ENCODE peak calls at places on chromosomes 7 and 10, in nine cellular contexts. A is foreskin fibroblast, Z is sigmoid colon, S is NB4, L is astrocyte, U is astrocyte of the cerebellum, K is astrocyte of the spinal cord, Q is heart left ventricle, J is HFF-Myc. G is an unnamed sample.

GRCh38 chr7:7352845-7353244 is 170.5 kb downstream of the C1GALT1 start:
- DNase-seq in A (no peak), Z (no peak), S (no peak), L (no peak), U (no peak), K (no peak), Q (no peak), J (no peak), G (no peak)

GRCh38 chr7:155348806-155349205 is 51.1 kb downstream of the INSIG1 start:
- DNase-seq in A (no peak), Z (no peak), S (no peak), L (no peak), U (no peak), K (no peak), Q (no peak), J (no peak), G (no peak)

GRCh38 chr10:3213758-3214545 is 41.4 kb upstream of the PITRM1 start:
- DNase-seq in A (no peak), Z (peak), S (no peak), L (no peak), U (no peak), K (no peak), Q (no peak), J (no peak), G (no peak)

GRCh38 chr10:128050937-128051336 is 75.3 kb downstream of the MKI67 start:
- DNase-seq in A (no peak), Z (peak), S (peak), L (no peak), U (no peak), K (no peak), Q (peak), J (no peak), G (no peak)

GRCh38 chr7:101688995-101689907 is 60.2 kb upstream of the MYL10 start:
- DNase-seq in A (no peak), Z (no peak), S (no peak), L (no peak), U (no peak), K (no peak), Q (no peak), J (no peak), G (no peak)

GRCh38 chr10:75202321-75203096 is 8.1 kb upstream of the VDAC2 start:
- DNase-seq in A (peak), Z (peak), S (no peak), L (peak), U (no peak), K (peak), Q (peak), J (no peak), G (no peak)

GRCh38 chr10:124306922-124307371 is 111.8 kb downstream of the OAT start:
- DNase-seq in A (peak), Z (peak), S (peak), L (peak), U (no peak), K (no peak), Q (no peak), J (no peak), G (no peak)

GRCh38 chr10:112852308-112852707 is 97.7 kb upstream of the TCF7L2 start:
- DNase-seq in A (no peak), Z (no peak), S (peak), L (no peak), U (no peak), K (no peak), Q (peak), J (no peak), G (no peak)

GRCh38 chr7:84720456-84721097 is 466.3 kb downstream of the SEMA3D start:
- DNase-seq in A (no peak), Z (no peak), S (no peak), L (peak), U (no peak), K (no peak), Q (no peak), J (no peak), G (no peak)

GRCh38 chr7:102251531-102252372 is 34.9 kb upstream of the SH2B2 start:
- DNase-seq in A (no peak), Z (no peak), S (no peak), L (no peak), U (no peak), K (no peak), Q (no peak), J (no peak), G (no peak)

GRCh38 chr10:103564799-103565365 is 71.4 kb downstream of the NEURL1 start:
- DNase-seq in A (no peak), Z (no peak), S (peak), L (no peak), U (no peak), K (no peak), Q (no peak), J (no peak), G (peak)

GRCh38 chr7:151449990-151450389 is 10.0 kb upstream of the CRYGN start:
- DNase-seq in A (no peak), Z (peak), S (no peak), L (no peak), U (no peak), K (no peak), Q (no peak), J (no peak), G (no peak)

GRCh38 chr10:118960166-118961090 is 69.1 kb upstream of the NANOS1 start:
- DNase-seq in A (no peak), Z (no peak), S (no peak), L (no peak), U (no peak), K (no peak), Q (no peak), J (no peak), G (no peak)

GRCh38 chr7:140920745-140921144 is 4.0 kb downstream of the BRAF start:
- DNase-seq in A (no peak), Z (no peak), S (no peak), L (no peak), U (no peak), K (no peak), Q (no peak), J (no peak), G (no peak)

GRCh38 chr10:4765428-4765827 is 60.6 kb upstream of the AKR1E2 start:
- DNase-seq in A (peak), Z (no peak), S (no peak), L (peak), U (no peak), K (peak), Q (no peak), J (no peak), G (no peak)

GRCh38 chr10:29200280-29200679 is 88.6 kb upstream of the LYZL1 start:
- DNase-seq in A (no peak), Z (no peak), S (no peak), L (no peak), U (no peak), K (peak), Q (no peak), J (no peak), G (no peak)

GRCh38 chr10:12205082-12205481 is 9.1 kb downstream of the CDC123 start:
- DNase-seq in A (no peak), Z (no peak), S (no peak), L (no peak), U (no peak), K (no peak), Q (no peak), J (no peak), G (no peak)

GRCh38 chr7:144830811-144831210 is 5.0 kb downstream of the TPK1 start:
- DNase-seq in A (peak), Z (no peak), S (no peak), L (peak), U (no peak), K (peak), Q (no peak), J (no peak), G (no peak)

GRCh38 chr10:124461642-124462347 is at the start of gene LHPP:
- DNase-seq in A (peak), Z (peak), S (peak), L (peak), U (peak), K (peak), Q (peak), J (peak), G (peak)

GRCh38 chr10:104076743-104077160 is 8.9 kb downstream of the COL17A1 start:
- DNase-seq in A (peak), Z (no peak), S (no peak), L (no peak), U (peak), K (peak), Q (peak), J (peak), G (no peak)

GRCh38 chr10:73159038-73159648 is 8.7 kb downstream of the ECD start:
- DNase-seq in A (peak), Z (no peak), S (peak), L (no peak), U (peak), K (peak), Q (peak), J (no peak), G (no peak)

GRCh38 chr10:125824736-125825135 is 1.4 kb downstream of the BCCIP start:
- DNase-seq in A (peak), Z (no peak), S (peak), L (peak), U (no peak), K (no peak), Q (no peak), J (peak), G (no peak)

GRCh38 chr7:107505997-107506682 is 36.3 kb downstream of the GPR22 start:
- DNase-seq in A (peak), Z (no peak), S (no peak), L (no peak), U (no peak), K (peak), Q (no peak), J (no peak), G (no peak)

GRCh38 chr10:42981358-42982236 is 95.3 kb upstream of the RET start:
- DNase-seq in A (no peak), Z (peak), S (no peak), L (no peak), U (no peak), K (no peak), Q (no peak), J (no peak), G (no peak)

GRCh38 chr7:110514973-110515372 is 576.0 kb upstream of the LRRN3 start:
- DNase-seq in A (no peak), Z (no peak), S (no peak), L (no peak), U (no peak), K (no peak), Q (no peak), J (no peak), G (no peak)

GRCh38 chr7:22482476-22482875 is 17.5 kb downstream of the STEAP1B start:
- DNase-seq in A (peak), Z (no peak), S (no peak), L (no peak), U (no peak), K (no peak), Q (no peak), J (no peak), G (no peak)

GRCh38 chr10:116271593-116272496 is 1.2 kb downstream of the GFRA1 start:
- DNase-seq in A (peak), Z (peak), S (no peak), L (no peak), U (no peak), K (no peak), Q (peak), J (no peak), G (no peak)

DNA sequence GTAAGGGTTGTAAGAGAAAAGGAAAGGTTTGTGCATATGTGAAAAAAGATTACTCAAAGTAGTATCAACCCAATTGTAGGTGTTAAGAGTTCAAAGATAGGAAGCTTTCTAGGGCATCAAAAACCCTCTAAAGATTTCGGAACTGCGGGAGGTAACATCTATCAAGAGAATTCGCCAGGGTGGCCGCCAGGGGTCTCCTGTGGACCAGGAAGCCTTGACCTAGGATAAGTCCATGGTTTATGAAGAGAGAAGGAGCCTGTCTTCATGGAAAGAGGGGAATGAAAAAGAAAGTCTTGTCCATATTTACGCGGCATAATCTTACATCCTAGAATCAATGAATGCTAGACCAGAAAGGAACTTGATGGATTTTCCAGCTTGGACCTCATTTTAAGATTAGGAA is 140.7 kb upstream of the CALCR start:
- DNase-seq in A (peak), Z (no peak), S (peak), L (peak), U (peak), K (peak), Q (peak), J (peak), G (no peak)
- TF ChIP-seq CTCF in A (peak), Z (peak), S (peak), L (peak), U (peak), K (peak), Q (peak), J (peak), G (no peak)

GRCh38 chr10:96768136-96768535 is 47.8 kb upstream of the PIK3AP1 start:
- DNase-seq in A (no peak), Z (no peak), S (no peak), L (no peak), U (no peak), K (no peak), Q (no peak), J (no peak), G (no peak)

GRCh38 chr10:96770987-96771386 is 50.7 kb upstream of the PIK3AP1 start:
- DNase-seq in A (no peak), Z (no peak), S (no peak), L (no peak), U (no peak), K (no peak), Q (no peak), J (no peak), G (no peak)

GRCh38 chr10:96767611-96768010 is 47.3 kb upstream of the PIK3AP1 start:
- DNase-seq in A (no peak), Z (no peak), S (no peak), L (no peak), U (no peak), K (no peak), Q (no peak), J (no peak), G (no peak)

GRCh38 chr10:96772239-96772638 is 51.9 kb upstream of the PIK3AP1 start:
- DNase-seq in A (no peak), Z (no peak), S (no peak), L (no peak), U (no peak), K (no peak), Q (no peak), J (no peak), G (no peak)
- TF ChIP-seq CTCF in A (no peak), Z (no peak), S (no peak), L (no peak), U (no peak), K (no peak), Q (no peak), J (no peak), G (no peak)

GRCh38 chr10:60139798-60140566 is 233.6 kb upstream of the CCDC6 start:
- DNase-seq in A (peak), Z (no peak), S (no peak), L (peak), U (peak), K (peak), Q (no peak), J (peak), G (no peak)

GRCh38 chr10:60142736-60143135 is 236.4 kb upstream of the CCDC6 start:
- DNase-seq in A (no peak), Z (no peak), S (no peak), L (no peak), U (no peak), K (no peak), Q (no peak), J (no peak), G (no peak)

GRCh38 chr10:60139290-60139689 is 232.9 kb upstream of the CCDC6 start:
- DNase-seq in A (no peak), Z (no peak), S (no peak), L (no peak), U (no peak), K (no peak), Q (no peak), J (no peak), G (no peak)

GRCh38 chr10:60141916-60142559 is 235.7 kb upstream of the CCDC6 start:
- DNase-seq in A (no peak), Z (no peak), S (no peak), L (no peak), U (no peak), K (no peak), Q (no peak), J (no peak), G (no peak)

GRCh38 chr10:60140681-60141632 is 234.6 kb upstream of the CCDC6 start:
- DNase-seq in A (peak), Z (peak), S (no peak), L (peak), U (no peak), K (peak), Q (peak), J (peak), G (no peak)
- TF ChIP-seq CTCF in A (no peak), Z (no peak), S (no peak), L (no peak), U (no peak), K (no peak), Q (no peak), J (no peak), G (no peak)

GRCh38 chr7:92926697-92927044 is 90.3 kb upstream of the CDK6 start:
- DNase-seq in A (no peak), Z (no peak), S (no peak), L (no peak), U (no peak), K (no peak), Q (no peak), J (no peak), G (no peak)
- TF ChIP-seq CTCF in A (no peak), Z (no peak), S (no peak), L (no peak), U (no peak), K (no peak), Q (no peak), J (no peak), G (no peak)

DNA sequence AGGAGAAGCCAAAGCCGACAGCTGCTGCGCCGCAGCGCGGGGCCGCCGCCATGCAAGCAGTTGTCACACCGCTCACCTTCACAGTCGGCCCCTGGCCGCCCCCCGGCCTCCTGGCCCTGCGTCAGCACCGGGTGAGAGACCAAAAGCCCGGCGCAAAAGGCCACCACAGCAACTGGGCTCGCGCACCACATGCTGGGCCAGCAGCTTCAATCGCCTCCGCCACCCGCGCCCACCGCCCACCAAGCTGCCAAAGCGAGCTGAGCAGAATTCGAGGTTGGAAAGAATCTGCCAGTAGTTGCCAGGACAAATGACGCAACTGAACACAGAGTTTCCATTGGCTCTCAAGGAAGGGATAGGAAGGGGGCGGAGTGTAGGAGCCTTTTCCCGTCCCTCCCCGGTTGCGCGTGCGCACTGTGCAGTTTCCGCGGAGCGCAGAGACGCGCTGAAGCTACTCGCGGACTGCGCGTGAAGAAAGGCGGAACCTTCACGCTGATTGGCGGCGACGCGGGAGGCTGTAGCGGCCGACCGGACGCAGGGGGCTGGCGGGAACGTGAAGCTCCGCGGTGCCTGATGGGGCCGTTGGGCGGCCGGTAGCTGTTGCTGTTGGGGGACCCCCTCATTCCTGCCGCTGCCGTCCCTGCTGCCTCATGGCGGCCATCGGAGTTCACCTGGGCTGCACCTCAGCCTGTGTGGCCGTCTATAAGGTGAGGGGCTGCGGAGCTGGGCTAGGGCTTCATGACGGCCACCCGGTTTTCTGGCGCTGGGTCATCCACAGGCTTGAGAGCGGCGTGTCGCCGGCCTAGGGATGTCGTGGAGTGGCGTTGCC is at the start of the genes CDNF, HSPA14 and MSANTD7:
- DNase-seq in A (peak), Z (peak), S (peak), L (peak), U (peak), K (peak), Q (peak), J (peak), G (peak)
- TF ChIP-seq CTCF in A (no peak), Z (no peak), S (no peak), L (no peak), U (no peak), K (no peak), Q (no peak), J (no peak), G (no peak)

GRCh38 chr10:81920213-81920829 is 45.3 kb downstream of the NRG3 start:
- DNase-seq in A (peak), Z (no peak), S (peak), L (no peak), U (no peak), K (no peak), Q (no peak), J (no peak), G (no peak)
- TF ChIP-seq CTCF in A (no peak), Z (no peak), S (peak), L (peak), U (peak), K (peak), Q (no peak), J (peak), G (peak)

DNA sequence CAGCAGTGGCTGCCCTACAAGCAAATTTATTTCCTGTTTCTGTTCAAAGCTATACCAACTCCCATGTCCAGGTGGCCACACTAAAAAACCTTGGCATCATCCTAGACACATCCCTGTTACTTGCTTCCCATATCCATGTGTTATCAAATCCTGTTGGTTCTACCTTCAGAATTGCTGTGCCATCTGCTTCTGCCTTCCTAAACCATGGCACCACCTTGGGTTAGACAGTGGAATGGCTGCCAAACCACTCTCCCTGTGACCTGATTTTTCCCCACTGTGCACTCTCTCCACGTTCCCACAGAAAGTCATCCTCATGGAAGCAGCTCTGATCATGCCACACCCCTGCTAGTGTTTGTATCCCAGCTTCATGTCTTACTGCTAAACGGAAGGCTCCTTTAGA is 697.6 kb upstream of the GALNT17 start:
- DNase-seq in A (no peak), Z (no peak), S (no peak), L (no peak), U (no peak), K (no peak), Q (no peak), J (no peak), G (no peak)
- TF ChIP-seq CTCF in A (no peak), Z (no peak), S (no peak), L (no peak), U (no peak), K (no peak), Q (no peak), J (no peak), G (peak)

GRCh38 chr7:142483659-142484317 is 225.9 kb upstream of the PRSS58 start:
- DNase-seq in A (no peak), Z (no peak), S (no peak), L (no peak), U (no peak), K (no peak), Q (no peak), J (no peak), G (no peak)
- TF ChIP-seq CTCF in A (no peak), Z (no peak), S (peak), L (no peak), U (no peak), K (no peak), Q (peak), J (no peak), G (no peak)

GRCh38 chr10:132793871-132794849 is 8.2 kb upstream of the NKX6-2 start:
- DNase-seq in A (peak), Z (no peak), S (peak), L (no peak), U (no peak), K (no peak), Q (no peak), J (no peak), G (peak)
- TF ChIP-seq CTCF in A (no peak), Z (no peak), S (peak), L (no peak), U (no peak), K (no peak), Q (no peak), J (no peak), G (peak)

G was measured in D721Med.